ENCODE peak calls at places on chromosomes 6 and 20, in five cellular contexts. Y is A549, E is HCT116, I is GM23338, G is aorta. C is an unnamed sample.

GRCh38 chr20:2516399-2516798 is 7.7 kb upstream of the ZNF343 start:
- ATAC-seq in I (no peak), E (no peak), G (no peak), Y (peak), C (no peak)

GRCh38 chr20:41040855-41041254 is 12.2 kb downstream of the TOP1 start:
- ATAC-seq in E (no peak), G (no peak), Y (no peak), I (no peak), C (no peak)

GRCh38 chr20:12925863-12926547 is 82.8 kb upstream of the SPTLC3 start:
- ATAC-seq in E (no peak), I (peak), G (peak), Y (no peak), C (no peak)

GRCh38 chr20:48673485-48673884 is 154.3 kb downstream of the PREX1 start:
- ATAC-seq in E (no peak), G (no peak), I (no peak), Y (no peak), C (no peak)

GRCh38 chr6:125547320-125547843 is 202.1 kb upstream of the HEY2 start:
- ATAC-seq in G (peak), Y (no peak), I (no peak), E (no peak), C (no peak)

GRCh38 chr6:156977527-156978291 is 200.5 kb downstream of the ARID1B start:
- ATAC-seq in G (no peak), E (no peak), I (peak), Y (no peak), C (peak)

GRCh38 chr20:2364014-2364413 is 16.7 kb upstream of the TGM6 start:
- ATAC-seq in Y (no peak), E (no peak), G (no peak), I (no peak), C (no peak)

GRCh38 chr20:1319051-1319450 is 9.9 kb downstream of the SDCBP2 start:
- ATAC-seq in G (no peak), Y (no peak), E (no peak), I (no peak), C (no peak)

GRCh38 chr6:10411915-10412164 is 3.0 kb downstream of the TFAP2A start:
- ATAC-seq in Y (no peak), E (no peak), I (no peak), G (peak), C (no peak)

GRCh38 chr20:49380245-49380875 is 102.1 kb downstream of the KCNB1 start:
- ATAC-seq in G (no peak), I (peak), Y (no peak), E (no peak), C (no peak)

GRCh38 chr20:34312024-34312460 is 8.9 kb upstream of the AHCY start:
- ATAC-seq in I (peak), Y (peak), G (peak), E (peak), C (peak)

GRCh38 chr6:110485461-110485860 is 9.0 kb upstream of the SLC22A16 start:
- ATAC-seq in E (no peak), Y (no peak), G (no peak), I (no peak), C (no peak)

GRCh38 chr6:14917101-14917500 is 328.8 kb upstream of the JARID2 start:
- ATAC-seq in I (no peak), E (no peak), G (no peak), Y (no peak), C (no peak)

GRCh38 chr20:57545927-57546662 is 14.8 kb upstream of the PCK1 start:
- ATAC-seq in Y (no peak), E (no peak), I (peak), G (no peak), C (no peak)

GRCh38 chr6:28587746-28588075 is 62.0 kb downstream of the GPX5 start:
- ATAC-seq in G (no peak), E (no peak), I (no peak), Y (no peak), C (no peak)

GRCh38 chr6:28586273-28586672 is 60.6 kb downstream of the GPX5 start:
- ATAC-seq in Y (no peak), G (no peak), I (peak), E (no peak), C (no peak)

GRCh38 chr6:28589234-28589951 is 63.7 kb downstream of the GPX5 start:
- ATAC-seq in G (no peak), Y (peak), E (peak), I (peak), C (no peak)

GRCh38 chr6:28587011-28587745 is 61.5 kb downstream of the GPX5 start:
- ATAC-seq in Y (peak), I (peak), G (peak), E (no peak), C (peak)

GRCh38 chr6:28589952-28590340 is 64.3 kb downstream of the GPX5 start:
- ATAC-seq in I (peak), Y (no peak), E (no peak), G (no peak), C (no peak)
- H3K4me3 ChIP-seq in I (peak), Y (peak), E (peak), G (no peak), C (no peak)

GRCh38 chr6:27517928-27518787 is 45.3 kb upstream of the ZNF184 start:
- ATAC-seq in I (peak), E (peak), G (peak), Y (peak), C (no peak)
- H3K4me3 ChIP-seq in I (peak), E (peak), G (peak), Y (peak), C (peak)

GRCh38 chr6:138546733-138547185 is 47.5 kb upstream of the NHSL1 start:
- ATAC-seq in E (no peak), G (no peak), Y (no peak), I (no peak), C (no peak)

GRCh38 chr6:138543648-138544047 is 44.4 kb upstream of the NHSL1 start:
- ATAC-seq in Y (no peak), I (no peak), G (no peak), E (no peak), C (no peak)

GRCh38 chr6:138541793-138542481 is 42.6 kb upstream of the NHSL1 start:
- ATAC-seq in Y (no peak), E (no peak), I (no peak), G (peak), C (no peak)

GRCh38 chr6:138544521-138544920 is 45.2 kb upstream of the NHSL1 start:
- ATAC-seq in I (no peak), Y (no peak), G (no peak), E (no peak), C (no peak)

DNA sequence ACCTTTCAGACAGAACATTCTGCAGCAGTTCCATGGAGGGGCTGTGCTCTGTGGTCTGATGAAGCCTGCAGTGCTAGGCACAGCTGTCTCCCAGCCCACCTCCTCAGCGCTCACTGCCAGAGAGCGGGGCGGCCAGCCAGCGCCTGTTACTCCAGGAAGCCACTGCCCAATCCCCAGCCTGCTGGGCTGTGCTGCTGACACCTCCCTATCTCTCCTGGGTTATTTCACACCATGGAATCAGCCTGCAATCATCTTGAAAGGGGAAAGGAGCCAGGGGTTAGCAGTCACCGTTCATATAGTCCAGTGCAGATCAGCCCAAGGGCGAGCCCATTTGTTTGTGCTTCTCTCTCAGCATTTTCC is 46.3 kb upstream of the NHSL1 start:
- ATAC-seq in I (peak), E (no peak), G (peak), Y (no peak), C (peak)
- H3K4me3 ChIP-seq in I (no peak), E (no peak), G (no peak), Y (no peak), C (peak)

GRCh38 chr6:42176981-42177380 is 3.8 kb downstream of the GUCA1A start:
- ATAC-seq in Y (no peak), G (no peak), E (no peak), I (no peak), C (no peak)
- H3K4me3 ChIP-seq in Y (no peak), G (no peak), E (no peak), I (peak), C (no peak)

GRCh38 chr20:63007472-63007721 is 633 bp upstream of the BHLHE23 start:
- ATAC-seq in I (no peak), G (no peak), Y (no peak), E (no peak), C (no peak)

GRCh38 chr20:63009988-63010769 is 3.4 kb upstream of the BHLHE23 start:
- ATAC-seq in I (no peak), E (no peak), Y (peak), G (no peak), C (no peak)

GRCh38 chr20:63008541-63009043 is 1.8 kb upstream of the BHLHE23 start:
- ATAC-seq in Y (peak), G (no peak), I (peak), E (peak), C (peak)

GRCh38 chr20:63007722-63008488 is 1.1 kb upstream of the BHLHE23 start:
- ATAC-seq in Y (no peak), G (no peak), E (no peak), I (peak), C (no peak)

GRCh38 chr20:63009044-63009961 is 2.5 kb upstream of the BHLHE23 start:
- ATAC-seq in Y (peak), G (peak), E (peak), I (peak), C (peak)
- H3K4me3 ChIP-seq in Y (no peak), G (no peak), E (no peak), I (peak), C (no peak)

DNA sequence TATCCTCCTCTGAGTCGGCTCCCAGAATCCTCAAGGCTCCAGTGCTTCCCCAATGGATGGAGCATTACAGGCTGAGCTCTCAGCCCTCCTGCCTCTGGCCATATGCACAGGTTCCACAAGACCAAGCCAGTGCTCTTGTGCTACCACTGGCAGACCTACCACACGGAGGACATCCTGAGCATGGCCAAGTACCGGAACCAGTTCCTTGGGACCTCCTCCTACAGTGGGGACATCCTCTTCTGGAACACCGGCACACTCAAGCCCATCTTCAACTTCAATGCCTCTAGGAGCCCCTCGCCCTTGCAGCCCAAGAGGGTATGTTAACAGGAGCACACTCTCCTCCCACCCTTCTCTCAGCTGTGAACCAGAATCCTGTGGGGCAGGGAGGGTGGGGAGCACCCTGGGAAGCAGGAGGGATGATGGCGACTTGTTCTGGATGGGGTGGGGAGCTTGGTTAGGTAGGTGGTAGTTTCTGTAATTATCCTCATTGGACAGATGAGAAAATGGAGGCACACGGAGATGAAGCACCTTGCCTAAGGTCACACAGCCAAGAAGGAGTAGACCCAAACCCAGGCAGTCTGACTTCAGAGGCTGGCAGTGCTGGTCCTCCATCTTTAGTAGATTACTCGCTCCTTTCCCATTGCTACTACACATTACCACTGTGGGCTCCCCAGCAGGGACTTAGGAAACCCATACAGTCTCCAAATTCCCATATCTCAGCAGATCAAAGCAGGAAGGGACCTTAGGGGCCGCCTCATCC is 58.6 kb downstream of the EFCAB8 start:
- ATAC-seq in Y (no peak), G (no peak), E (no peak), I (no peak), C (no peak)
- H3K4me3 ChIP-seq in Y (no peak), G (no peak), E (no peak), I (no peak), C (no peak)

GRCh38 chr6:146814148-146814750 is 215.5 kb downstream of the ADGB start:
- ATAC-seq in G (no peak), E (no peak), Y (no peak), I (no peak), C (no peak)

GRCh38 chr6:146813554-146813953 is 214.8 kb downstream of the ADGB start:
- ATAC-seq in G (no peak), Y (no peak), E (no peak), I (no peak), C (no peak)
- H3K4me3 ChIP-seq in G (no peak), Y (no peak), E (no peak), I (no peak), C (no peak)

GRCh38 chr20:47506850-47507249 is 5.2 kb downstream of the NCOA3 start:
- ATAC-seq in E (no peak), I (no peak), Y (no peak), G (no peak), C (no peak)
- H3K4me3 ChIP-seq in E (no peak), I (no peak), Y (no peak), G (no peak), C (no peak)

GRCh38 chr6:75280131-75280855 is 4.3 kb downstream of the TMEM30A start:
- ATAC-seq in G (no peak), E (no peak), I (no peak), Y (no peak), C (no peak)

GRCh38 chr6:75281643-75282042 is 2.9 kb downstream of the TMEM30A start:
- ATAC-seq in I (no peak), Y (no peak), E (no peak), G (no peak), C (no peak)

GRCh38 chr6:75279418-75279817 is 5.2 kb downstream of the TMEM30A start:
- ATAC-seq in G (no peak), I (no peak), Y (no peak), E (no peak), C (no peak)

GRCh38 chr6:75275067-75275466 is 9.5 kb downstream of the TMEM30A start:
- ATAC-seq in I (no peak), Y (peak), G (no peak), E (no peak), C (no peak)

GRCh38 chr6:75278474-75279077 is 6.0 kb downstream of the TMEM30A start:
- ATAC-seq in E (no peak), I (no peak), Y (no peak), G (no peak), C (no peak)
- H3K4me3 ChIP-seq in E (no peak), I (no peak), Y (peak), G (no peak), C (no peak)

DNA sequence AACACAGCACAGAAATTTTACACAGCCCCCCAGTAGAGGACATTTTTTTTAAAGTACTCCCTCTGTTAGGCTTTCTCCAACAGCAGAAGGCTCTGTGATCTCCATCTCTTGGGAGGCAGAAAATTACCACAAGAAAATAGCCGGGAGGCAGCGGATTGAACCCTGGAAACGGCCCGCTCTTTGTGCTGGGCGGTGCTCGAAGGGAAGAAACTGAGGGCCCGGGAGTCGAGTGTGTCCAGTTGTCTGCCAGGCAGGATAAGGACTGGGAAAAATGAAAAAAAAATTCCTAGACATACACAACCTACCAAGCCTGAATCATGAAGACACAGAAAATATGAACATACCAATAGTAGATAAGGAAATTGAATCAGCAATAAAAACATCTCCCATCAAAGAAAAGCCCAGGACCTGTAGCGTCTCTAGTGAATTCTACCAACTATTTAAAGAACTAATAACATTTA is 31.5 kb downstream of the POM121L2 start:
- ATAC-seq in E (peak), I (peak), G (no peak), Y (peak), C (no peak)
- H3K4me3 ChIP-seq in E (peak), I (peak), G (no peak), Y (peak), C (no peak)